ENCODE peak calls at places on chromosomes 1 and 21, in ten cellular contexts. R, Q, S, B, W, M, O, T, G and I are unnamed samples.

GRCh38 chr1:247332215-247332900 is 691 bp upstream of the ZNF496 start:
- DNase-seq in R (no peak), Q (peak; percentile 56), S (no peak), B (no peak), W (peak; percentile 74), M (peak; percentile 21), O (peak; percentile 58), T (peak; percentile 70), G (no peak), I (no peak)

GRCh38 chr1:60924165-60924564 is 158.2 kb upstream of the NFIA start:
- DNase-seq in R (no peak), Q (no peak), S (peak; percentile 17), B (no peak), W (no peak), M (no peak), O (no peak), T (no peak), G (no peak), I (no peak)

GRCh38 chr1:52424238-52424637 is 19.8 kb downstream of the PRPF38A start:
- DNase-seq in R (no peak), Q (no peak), S (no peak), B (no peak), W (no peak), M (no peak), O (no peak), T (no peak), G (no peak), I (no peak)

GRCh38 chr1:116330342-116330652 is 42.7 kb upstream of the ATP1A1 start:
- DNase-seq in R (no peak), Q (no peak), S (no peak), B (no peak), W (peak; percentile 66), M (no peak), O (no peak), T (no peak), G (no peak), I (no peak)

GRCh38 chr1:179817789-179818188 is 59.8 kb downstream of the TOR1AIP2 start:
- DNase-seq in R (no peak), Q (no peak), S (no peak), B (no peak), W (no peak), M (no peak), O (peak; percentile 78), T (no peak), G (peak; percentile 61), I (peak; percentile 66)

GRCh38 chr1:35748326-35748725 is 21.5 kb downstream of the CLSPN start:
- DNase-seq in R (no peak), Q (peak; percentile 67), S (peak; percentile 79), B (no peak), W (no peak), M (no peak), O (no peak), T (no peak), G (no peak), I (no peak)

GRCh38 chr1:175820456-175820855 is 77.1 kb upstream of the TNR start:
- DNase-seq in R (no peak), Q (no peak), S (no peak), B (no peak), W (no peak), M (no peak), O (no peak), T (peak; percentile 56), G (no peak), I (no peak)

GRCh38 chr1:166703726-166704220 is 135.5 kb upstream of the POGK start:
- DNase-seq in R (no peak), Q (no peak), S (no peak), B (no peak), W (no peak), M (no peak), O (no peak), T (no peak), G (no peak), I (no peak)

GRCh38 chr1:227864882-227865281 is 49.4 kb downstream of the PRSS38 start:
- DNase-seq in R (no peak), Q (no peak), S (no peak), B (no peak), W (no peak), M (no peak), O (no peak), T (no peak), G (no peak), I (no peak)

GRCh38 chr21:42387843-42388242 is 8.0 kb downstream of the TMPRSS3 start:
- DNase-seq in R (no peak), Q (no peak), S (no peak), B (no peak), W (no peak), M (no peak), O (no peak), T (no peak), G (no peak), I (no peak)

GRCh38 chr1:19643602-19644419 is at the start of gene NBL1:
- DNase-seq in R (no peak), Q (peak; percentile 77), S (peak; percentile 26), B (no peak), W (no peak), M (no peak), O (no peak), T (peak; percentile 55), G (peak; percentile 57), I (peak; percentile 36)

GRCh38 chr1:67105508-67105907 is 29.3 kb downstream of the C1orf141 start:
- DNase-seq in R (no peak), Q (no peak), S (no peak), B (no peak), W (no peak), M (no peak), O (no peak), T (no peak), G (no peak), I (no peak)

GRCh38 chr1:62181531-62181930 is 13.1 kb upstream of the L1TD1 start:
- DNase-seq in R (no peak), Q (no peak), S (no peak), B (no peak), W (no peak), M (no peak), O (no peak), T (no peak), G (no peak), I (no peak)

GRCh38 chr1:150579955-150580642 is 689 bp upstream of the MCL1 start:
- DNase-seq in R (no peak), Q (no peak), S (no peak), B (no peak), W (no peak), M (no peak), O (no peak), T (no peak), G (no peak), I (no peak)

GRCh38 chr1:247496581-247497285 is 38.8 kb upstream of the OR2B11 start:
- DNase-seq in R (no peak), Q (no peak), S (no peak), B (no peak), W (no peak), M (no peak), O (no peak), T (peak; percentile 40), G (no peak), I (no peak)

GRCh38 chr21:41499920-41500319 is 8.0 kb downstream of the TMPRSS2 start:
- DNase-seq in R (no peak), Q (no peak), S (no peak), B (no peak), W (no peak), M (no peak), O (no peak), T (no peak), G (no peak), I (no peak)

DNA sequence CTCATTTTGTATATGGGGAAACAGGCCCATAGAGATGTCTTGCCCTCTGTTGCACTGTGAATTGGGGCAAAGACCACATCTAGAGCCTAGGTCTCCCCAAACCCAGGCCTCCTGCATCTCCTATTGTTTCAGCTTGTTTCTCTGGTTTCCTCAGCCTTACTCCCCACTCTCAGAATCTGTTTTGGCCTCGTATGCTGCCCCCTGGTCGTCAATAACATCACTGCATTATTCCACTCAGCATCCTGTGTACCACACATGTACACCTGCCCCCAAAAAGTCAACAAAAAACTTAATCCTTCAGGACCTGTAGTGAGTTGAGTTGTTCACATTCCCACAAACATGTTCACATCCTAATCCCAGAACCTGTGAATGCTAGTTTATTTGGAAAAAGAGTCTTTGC is 184.8 kb downstream of the BRINP2 start:
- DNase-seq in R (peak; percentile 6), Q (peak; percentile 22), S (peak; percentile 47), B (no peak), W (no peak), M (no peak), O (peak; percentile 45), T (peak; percentile 70), G (no peak), I (no peak)
- TF ChIP-seq CTCF in R (peak; percentile 67), Q (no peak), S (peak; percentile 62), B (no peak), W (peak; percentile 25), M (no peak), O (peak; percentile 26), T (peak; percentile 55), G (peak; percentile 33), I (peak; percentile 43)

GRCh38 chr1:202110977-202111376 is 11.7 kb upstream of the GPR37L1 start:
- DNase-seq in R (no peak), Q (no peak), S (no peak), B (no peak), W (no peak), M (no peak), O (no peak), T (no peak), G (no peak), I (no peak)
- TF ChIP-seq CTCF in R (no peak), Q (no peak), S (no peak), B (no peak), W (no peak), M (no peak), O (no peak), T (no peak), G (no peak), I (no peak)

DNA sequence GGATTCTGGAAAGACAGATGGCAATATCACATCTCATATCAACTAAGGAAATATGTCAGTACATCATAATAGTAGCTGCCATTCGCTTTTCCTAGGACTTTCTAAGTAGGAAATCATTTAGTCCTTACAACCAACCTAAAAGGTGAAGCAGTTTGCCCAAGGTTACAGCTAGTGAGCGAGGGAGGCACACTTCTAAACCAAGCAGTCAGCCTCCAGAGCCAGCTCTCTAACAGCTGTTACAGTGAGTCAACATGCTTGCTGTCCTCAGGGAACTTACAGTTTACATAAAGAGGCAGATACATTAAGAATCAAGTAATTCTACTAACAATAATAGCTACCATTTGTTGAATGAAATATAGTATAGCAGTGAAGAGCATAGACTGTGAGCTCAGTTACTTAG is 57.1 kb downstream of the GIPC2 start:
- DNase-seq in R (no peak), Q (no peak), S (no peak), B (no peak), W (no peak), M (no peak), O (no peak), T (no peak), G (no peak), I (no peak)
- TF ChIP-seq CTCF in R (no peak), Q (no peak), S (no peak), B (no peak), W (no peak), M (no peak), O (no peak), T (no peak), G (no peak), I (no peak)

DNA sequence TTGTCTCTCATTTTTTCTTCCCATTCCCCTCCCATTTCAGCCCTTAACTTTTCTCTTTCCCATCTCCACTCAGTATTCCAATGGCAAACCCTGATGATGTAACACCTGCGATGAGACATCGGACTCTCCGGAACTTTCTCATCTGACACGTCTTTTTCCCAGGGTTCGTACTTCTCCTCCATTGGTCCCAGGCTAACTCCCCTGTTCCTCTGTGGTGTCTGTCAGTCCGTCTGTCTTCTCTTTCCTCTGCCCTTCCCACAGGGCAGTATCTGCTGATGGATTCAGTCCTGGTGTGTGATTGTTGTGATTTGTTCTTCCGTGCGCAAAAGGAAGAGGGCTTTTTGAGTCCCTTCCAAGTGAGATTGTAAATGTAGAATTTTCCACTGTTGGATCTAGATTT is 27.7 kb downstream of the VANGL2 start:
- DNase-seq in R (no peak), Q (no peak), S (no peak), B (no peak), W (no peak), M (no peak), O (no peak), T (no peak), G (no peak), I (no peak)
- TF ChIP-seq CTCF in R (no peak), Q (no peak), S (no peak), B (no peak), W (no peak), M (no peak), O (no peak), T (no peak), G (no peak), I (no peak)